ENCODE peak calls at places on chromosomes 4 and X, in four cellular contexts. One of them, this sample, is unnamed.

GRCh38 chr4:126710935-126711334 is 921.8 kb upstream of the INTU start:
- DNase-seq in LHCN-M2: no peak
- DNase-seq in nucleus accumbens: no peak
- DNase-seq in nephron progenitor cell: no peak
- DNase-seq in this sample: no peak

GRCh38 chrX:15749642-15750610 is 11.9 kb downstream of the CA5B start:
- DNase-seq in LHCN-M2: peak; percentile 63
- DNase-seq in nucleus accumbens: no peak
- DNase-seq in nephron progenitor cell: no peak
- DNase-seq in this sample: no peak

GRCh38 chr4:26022346-26022891 is 108.4 kb downstream of the SMIM20 start:
- DNase-seq in LHCN-M2: peak; percentile 69
- DNase-seq in nucleus accumbens: no peak
- DNase-seq in nephron progenitor cell: no peak
- DNase-seq in this sample: no peak

GRCh38 chrX:70476934-70477733 is 32.5 kb downstream of the DLG3 start:
- DNase-seq in LHCN-M2: peak; percentile 83
- DNase-seq in nucleus accumbens: no peak
- DNase-seq in nephron progenitor cell: no peak
- DNase-seq in this sample: no peak

GRCh38 chr4:186105721-186106335 is 1.3 kb downstream of the FAM149A start:
- DNase-seq in LHCN-M2: peak; percentile 12
- DNase-seq in nucleus accumbens: no peak
- DNase-seq in nephron progenitor cell: no peak
- DNase-seq in this sample: no peak

GRCh38 chrX:3599787-3600465 is 113.5 kb downstream of the PRKX start:
- DNase-seq in LHCN-M2: peak; percentile 43
- DNase-seq in nucleus accumbens: no peak
- DNase-seq in nephron progenitor cell: no peak
- DNase-seq in this sample: no peak

GRCh38 chr4:77595361-77595973 is 10.2 kb upstream of the CXCL13 start:
- DNase-seq in LHCN-M2: no peak
- DNase-seq in nucleus accumbens: no peak
- DNase-seq in nephron progenitor cell: no peak
- DNase-seq in this sample: no peak

GRCh38 chr4:8279321-8280157 is 10.0 kb downstream of the HTRA3 start:
- DNase-seq in LHCN-M2: no peak
- DNase-seq in nucleus accumbens: no peak
- DNase-seq in nephron progenitor cell: no peak
- DNase-seq in this sample: no peak

GRCh38 chrX:40172169-40172979 is 74.6 kb upstream of the BCOR start:
- DNase-seq in LHCN-M2: peak; percentile 47
- DNase-seq in nucleus accumbens: peak; percentile 3
- DNase-seq in nephron progenitor cell: peak; percentile 54
- DNase-seq in this sample: no peak

GRCh38 chrX:123201720-123202119 is 17.6 kb downstream of the GRIA3 start:
- DNase-seq in LHCN-M2: no peak
- DNase-seq in nucleus accumbens: no peak
- DNase-seq in nephron progenitor cell: no peak
- DNase-seq in this sample: no peak

GRCh38 chrX:3286196-3286920 is 60.1 kb downstream of the MXRA5 start:
- DNase-seq in LHCN-M2: peak; percentile 71
- DNase-seq in nucleus accumbens: no peak
- DNase-seq in nephron progenitor cell: no peak
- DNase-seq in this sample: no peak

GRCh38 chrX:16946971-16947562 is 609 bp downstream of the REPS2 start:
- DNase-seq in LHCN-M2: no peak
- DNase-seq in nucleus accumbens: no peak
- DNase-seq in nephron progenitor cell: peak; percentile 35
- DNase-seq in this sample: no peak

GRCh38 chrX:78708171-78708570 is 39.3 kb upstream of the LPAR4 start:
- DNase-seq in LHCN-M2: peak; percentile 45
- DNase-seq in nucleus accumbens: no peak
- DNase-seq in nephron progenitor cell: no peak
- DNase-seq in this sample: no peak

GRCh38 chr4:67871867-67872266 is 11.9 kb downstream of the TMPRSS11D start:
- DNase-seq in LHCN-M2: peak; percentile 56
- DNase-seq in nucleus accumbens: no peak
- DNase-seq in nephron progenitor cell: no peak
- DNase-seq in this sample: no peak

GRCh38 chr4:83581411-83582288 is 45.7 kb downstream of the GPAT3 start:
- DNase-seq in LHCN-M2: no peak
- DNase-seq in nucleus accumbens: no peak
- DNase-seq in nephron progenitor cell: no peak
- DNase-seq in this sample: no peak

GRCh38 chrX:23952984-23953907 is 45.4 kb downstream of the CXorf58 start:
- DNase-seq in LHCN-M2: no peak
- DNase-seq in nucleus accumbens: no peak
- DNase-seq in nephron progenitor cell: no peak
- DNase-seq in this sample: no peak

GRCh38 chr4:98505991-98506390 is 152.4 kb downstream of the TSPAN5 start:
- DNase-seq in LHCN-M2: no peak
- DNase-seq in nucleus accumbens: no peak
- DNase-seq in nephron progenitor cell: no peak
- DNase-seq in this sample: no peak

This sample was measured in dorsolateral prefrontal cortex.